ENCODE peak calls at places on chromosomes 16 and 17, in four cellular contexts. C is Caki2, R is HuH-7, W is mesendoderm. B is an unnamed sample.

GRCh38 chr17:7559307-7560171 is 989 bp downstream of the TNFSF13 start:
- DNase-seq in C (no peak), R (no peak), W (no peak), B (no peak)

GRCh38 chr17:43020789-43021738 is 1.1 kb downstream of the VAT1 start:
- DNase-seq in C (peak), R (peak), W (peak), B (peak)

GRCh38 chr16:87012954-87013938 is 303.9 kb downstream of the C16orf95 start:
- DNase-seq in C (no peak), R (peak), W (no peak), B (no peak)

GRCh38 chr17:74042744-74043486 is 160.6 kb upstream of the RPL38 start:
- DNase-seq in C (peak), R (no peak), W (peak), B (no peak)

GRCh38 chr17:79042421-79043190 is 18.6 kb downstream of the C1QTNF1 start:
- DNase-seq in C (no peak), R (peak), W (peak), B (peak)

GRCh38 chr17:78934681-78935418 is 9.7 kb upstream of the TIMP2 start:
- DNase-seq in C (no peak), R (no peak), W (no peak), B (no peak)

GRCh38 chr16:29877266-29877961 is 14.4 kb upstream of the CDIPT start:
- DNase-seq in C (peak), R (no peak), W (peak), B (peak)

GRCh38 chr17:50423553-50424159 is 2.4 kb upstream of the ACSF2 start:
- DNase-seq in C (peak), R (peak), W (peak), B (peak)

GRCh38 chr17:78307887-78308633 is 51.8 kb downstream of the SOCS3 start:
- DNase-seq in C (peak), R (no peak), W (peak), B (no peak)

GRCh38 chr17:82734987-82735866 is at the start of gene FN3K:
- DNase-seq in C (peak), R (peak), W (peak), B (peak)

GRCh38 chr16:4624827-4625616 is 396 bp downstream of the MGRN1 start:
- DNase-seq in C (no peak), R (no peak), W (peak), B (peak)

GRCh38 chr16:48603647-48604376 is 6.2 kb downstream of the N4BP1 start:
- DNase-seq in C (no peak), R (no peak), W (no peak), B (no peak)

GRCh38 chr16:2779151-2779920 is 2.3 kb upstream of the ELOB start:
- DNase-seq in C (no peak), R (no peak), W (no peak), B (no peak)

GRCh38 chr17:37725601-37726146 is 19.2 kb downstream of the HNF1B start:
- DNase-seq in C (no peak), R (peak), W (no peak), B (peak)

GRCh38 chr16:11871193-11871592 is 19.9 kb upstream of the RSL1D1 start:
- DNase-seq in C (peak), R (no peak), W (peak), B (peak)

GRCh38 chr16:75534560-75535205 is 1.2 kb downstream of the CHST5 start:
- DNase-seq in C (no peak), R (no peak), W (no peak), B (no peak)

GRCh38 chr16:56354016-56354415 is 71.3 kb downstream of the AMFR start:
- DNase-seq in C (no peak), R (no peak), W (no peak), B (no peak)

GRCh38 chr16:69917739-69918138 is 33.4 kb upstream of the CLEC18A start:
- DNase-seq in C (peak), R (no peak), W (peak), B (no peak)

GRCh38 chr17:56933151-56933745 is 19.4 kb upstream of the TRIM25 start:
- DNase-seq in C (no peak), R (no peak), W (no peak), B (no peak)

GRCh38 chr17:72952641-72953313 is 139.7 kb downstream of the SLC39A11 start:
- DNase-seq in C (no peak), R (no peak), W (peak), B (peak)

GRCh38 chr17:1224330-1224729 is 44.5 kb upstream of the ABR start:
- DNase-seq in C (no peak), R (peak), W (no peak), B (no peak)

GRCh38 chr16:81831722-81832126 is 52.6 kb downstream of the PLCG2 start:
- DNase-seq in C (no peak), R (no peak), W (peak), B (no peak)

GRCh38 chr16:4685776-4686496 is 7.4 kb upstream of the NUDT16L1 start:
- DNase-seq in C (no peak), R (no peak), W (no peak), B (no peak)